ENCODE peak calls at places on chromosome 3, in five cellular contexts. Q is psoas muscle, H is GM06990, A is AG10803, C is cardiac muscle cell. R is an unnamed sample.

GRCh38 chr3:58899953-58900298 is 149.9 kb downstream of the CFAP20DC start:
- DNase-seq in Q (no peak), H (no peak), A (no peak), C (no peak), R (no peak)

GRCh38 chr3:175398676-175399075 is 539.5 kb downstream of the NAALADL2 start:
- DNase-seq in C (no peak), A (peak), Q (no peak), H (no peak), R (peak)

GRCh38 chr3:104907507-104907906 is 459.2 kb upstream of the ALCAM start:
- DNase-seq in H (no peak), C (no peak), Q (no peak), A (peak), R (peak)

GRCh38 chr3:133734305-133734704 is 11.9 kb upstream of the TF start:
- DNase-seq in A (no peak), C (no peak), H (no peak), Q (no peak), R (no peak)

GRCh38 chr3:55191911-55192787 is 264.3 kb upstream of the LRTM1 start:
- DNase-seq in Q (no peak), H (no peak), C (no peak), A (peak), R (peak)

GRCh38 chr3:65448120-65448519 is 590.6 kb downstream of the MAGI1 start:
- DNase-seq in A (no peak), C (no peak), Q (no peak), H (no peak), R (no peak)

GRCh38 chr3:50418845-50419244 is 59.5 kb upstream of the TMEM115 start:
- DNase-seq in Q (no peak), H (no peak), A (no peak), C (no peak), R (peak)

GRCh38 chr3:142027295-142027694 is 122.0 kb downstream of the TFDP2 start:
- DNase-seq in H (no peak), Q (no peak), A (no peak), C (peak), R (no peak)

GRCh38 chr3:107382626-107383025 is 5.4 kb downstream of the CCDC54 start:
- DNase-seq in C (no peak), H (no peak), A (no peak), Q (no peak), R (no peak)

GRCh38 chr3:191329654-191330308 is 545 bp downstream of the UTS2B start:
- DNase-seq in A (peak), Q (peak), C (peak), H (peak), R (peak)

GRCh38 chr3:197369545-197369944 is 71.1 kb upstream of the DLG1 start:
- DNase-seq in Q (no peak), C (no peak), H (no peak), A (no peak), R (no peak)

GRCh38 chr3:188706176-188706575 is 465.6 kb upstream of the TPRG1 start:
- DNase-seq in Q (no peak), H (no peak), C (no peak), A (no peak), R (peak)

GRCh38 chr3:115436767-115437301 is 186.5 kb upstream of the GAP43 start:
- DNase-seq in A (peak), H (no peak), C (no peak), Q (peak), R (peak)

GRCh38 chr3:125116311-125117069 is 60.7 kb upstream of the HEG1 start:
- DNase-seq in A (peak), H (no peak), C (peak), Q (no peak), R (peak)

GRCh38 chr3:13046569-13047279 is 26.5 kb downstream of the IQSEC1 start:
- DNase-seq in H (no peak), A (no peak), C (no peak), Q (no peak), R (no peak)

GRCh38 chr3:13045904-13046568 is 27.2 kb downstream of the IQSEC1 start:
- DNase-seq in H (peak), C (no peak), A (no peak), Q (no peak), R (no peak)

GRCh38 chr3:13049400-13049799 is 23.8 kb downstream of the IQSEC1 start:
- DNase-seq in H (no peak), A (no peak), Q (no peak), C (no peak), R (no peak)

GRCh38 chr3:13045245-13045903 is 27.9 kb downstream of the IQSEC1 start:
- DNase-seq in A (no peak), Q (no peak), H (no peak), C (no peak), R (no peak)

DNA sequence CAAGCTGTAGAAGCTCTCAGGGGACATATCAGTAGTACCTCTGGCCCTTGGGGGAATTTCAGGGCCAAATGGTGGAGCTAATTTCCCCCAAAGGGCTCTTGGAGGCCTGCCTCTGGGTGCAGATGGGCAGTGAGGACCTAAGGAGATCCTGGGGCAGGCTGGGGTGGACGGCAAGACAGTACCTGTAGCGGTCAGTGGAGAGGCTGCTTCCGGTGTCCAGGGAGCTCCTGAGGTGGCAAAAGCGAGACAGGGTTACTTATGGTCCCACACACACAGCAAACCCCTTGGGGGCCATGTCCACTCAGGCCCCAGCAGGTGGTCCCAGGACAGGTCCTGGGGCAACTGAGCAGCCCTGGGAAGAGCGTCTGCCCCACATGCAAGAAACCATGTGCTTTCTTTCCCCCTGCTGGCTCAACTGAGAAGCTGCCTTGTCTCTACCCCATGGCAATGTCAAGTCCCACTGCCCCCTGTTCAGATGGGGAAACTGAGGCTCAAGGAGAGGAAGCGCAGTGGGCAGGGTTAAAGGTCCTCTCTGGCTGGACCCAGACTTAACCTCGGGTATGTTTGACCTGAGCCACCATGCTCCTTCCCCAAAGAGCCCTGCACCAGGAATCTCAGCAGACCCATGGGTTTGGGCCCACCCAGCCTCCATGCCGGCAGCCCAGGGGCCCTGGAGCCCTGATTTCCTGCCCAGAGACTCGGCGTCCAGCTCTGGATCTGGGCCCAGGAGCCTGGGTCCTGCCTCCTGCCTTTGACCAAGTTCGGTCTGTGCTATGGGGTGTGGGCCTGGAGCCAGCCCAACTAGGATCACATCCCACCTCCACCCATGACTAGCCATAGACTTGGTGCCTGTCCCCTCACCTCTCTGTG is 25.7 kb downstream of the IQSEC1 start:
- DNase-seq in Q (no peak), C (no peak), A (no peak), H (no peak), R (no peak)
- TF ChIP-seq CTCF in Q (no peak), C (peak), A (no peak), H (peak), R (peak)

GRCh38 chr3:181725830-181726229 is 14.1 kb downstream of the SOX2 start:
- DNase-seq in Q (no peak), A (no peak), C (no peak), H (no peak), R (no peak)

GRCh38 chr3:181724432-181724740 is 12.7 kb downstream of the SOX2 start:
- DNase-seq in C (no peak), A (no peak), Q (no peak), H (no peak), R (no peak)

GRCh38 chr3:181726351-181727121 is 14.8 kb downstream of the SOX2 start:
- DNase-seq in A (no peak), Q (no peak), H (peak), C (peak), R (no peak)

GRCh38 chr3:181723568-181724431 is 12.1 kb downstream of the SOX2 start:
- DNase-seq in Q (no peak), C (no peak), A (no peak), H (peak), R (no peak)

GRCh38 chr3:181725033-181725775 is 13.5 kb downstream of the SOX2 start:
- DNase-seq in C (no peak), H (peak), Q (no peak), A (no peak), R (no peak)
- H3K4me3 ChIP-seq in C (no peak), H (no peak), Q (no peak), A (no peak), R (no peak)

DNA sequence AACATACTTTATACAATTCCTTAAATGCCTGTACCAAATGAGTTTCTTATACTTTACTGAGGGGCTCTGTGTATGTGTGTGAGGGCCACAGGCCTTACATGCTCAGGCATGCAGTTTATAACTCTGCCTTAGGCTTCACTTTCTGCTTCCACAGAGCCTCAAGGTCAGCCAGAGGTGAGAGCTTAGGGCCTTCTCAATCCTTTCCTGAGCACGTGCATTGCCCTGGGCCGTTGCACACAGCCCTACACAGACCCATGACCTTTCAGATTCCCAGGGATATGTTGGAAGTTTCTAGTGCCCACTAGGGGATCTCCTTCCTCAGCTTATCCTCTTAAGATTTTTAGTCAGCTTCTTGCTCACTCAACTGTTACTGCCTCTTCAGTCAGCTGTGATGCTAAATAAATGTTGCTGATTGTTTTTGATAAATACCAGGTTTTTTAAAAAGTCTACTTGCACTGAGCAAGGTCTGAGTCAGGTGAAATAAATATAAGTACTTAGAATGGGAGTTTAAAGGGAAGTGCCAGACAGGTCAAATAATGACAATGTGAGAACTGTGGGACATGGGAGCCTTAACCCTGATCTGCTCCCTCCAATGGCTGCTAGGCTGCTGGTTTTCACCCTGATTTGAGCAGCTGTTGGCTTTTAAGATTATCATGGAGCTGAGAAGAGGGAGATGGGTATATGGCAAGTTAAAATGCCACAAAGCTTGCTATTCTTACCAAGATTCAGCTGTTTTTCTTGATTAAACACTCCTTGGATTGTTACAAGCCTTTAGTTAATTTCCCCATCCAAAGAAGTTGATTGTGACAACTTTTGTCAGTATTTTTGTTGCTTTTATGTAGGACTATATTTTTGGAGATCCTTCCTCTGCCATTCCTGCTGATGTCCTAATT is 169.5 kb downstream of the PLD1 start:
- DNase-seq in H (no peak), Q (no peak), C (peak), A (peak), R (peak)
- TF ChIP-seq CTCF in H (no peak), Q (no peak), C (peak), A (peak), R (peak)

DNA sequence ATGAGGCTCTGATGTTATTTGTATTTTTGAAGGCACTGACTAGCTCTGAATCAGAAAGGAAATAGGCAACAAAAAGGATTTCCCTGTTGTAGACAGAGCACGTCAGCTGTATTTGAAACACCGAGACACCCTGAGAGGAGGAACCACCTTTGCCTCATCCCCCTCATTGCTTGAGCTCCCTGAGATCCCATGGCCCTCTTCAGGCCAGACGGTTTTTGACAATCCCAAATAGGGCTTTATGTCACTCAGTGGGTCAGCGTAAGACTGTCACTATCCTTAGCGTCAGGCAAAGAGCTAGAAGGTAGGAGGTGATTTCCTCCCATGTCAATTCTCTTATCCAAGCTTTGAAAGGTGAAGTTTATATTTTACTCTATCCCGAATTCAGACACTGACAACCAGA is 254.3 kb downstream of the ZNF621 start:
- DNase-seq in A (no peak), C (no peak), H (no peak), Q (no peak), R (no peak)
- H3K4me3 ChIP-seq in A (no peak), C (no peak), H (no peak), Q (no peak), R (no peak)

GRCh38 chr3:186930143-186930638 is at the start of gene ST6GAL1:
- DNase-seq in C (peak), Q (peak), A (no peak), H (peak), R (peak)

GRCh38 chr3:186929676-186930075 is 650 bp upstream of the ST6GAL1 start:
- DNase-seq in H (no peak), Q (no peak), C (no peak), A (no peak), R (no peak)

GRCh38 chr3:186930639-186931486 is 537 bp downstream of the ST6GAL1 start:
- DNase-seq in A (peak), Q (peak), C (peak), H (peak), R (peak)

GRCh38 chr3:186932281-186933181 is 2.2 kb downstream of the ST6GAL1 start:
- DNase-seq in H (no peak), C (no peak), A (no peak), Q (no peak), R (no peak)

GRCh38 chr3:186931487-186932280 is 1.4 kb downstream of the ST6GAL1 start:
- DNase-seq in H (peak), A (no peak), Q (peak), C (peak), R (peak)
- TF ChIP-seq CTCF in H (no peak), A (no peak), Q (no peak), C (no peak), R (no peak)